ENCODE peak calls at places on chromosomes 2 and 18, in ten cellular contexts. I is spleen, R is K562, Q is ovary, N is transverse colon, C is tibial nerve, X is A549, E is erythroblast, H is HCT116, F is GM12892. S is an unnamed sample.

GRCh38 chr18:61992285-61992684 is 99.5 kb upstream of the RNF152 start:
- DNase-seq in X (no peak), C (no peak), E (no peak), Q (no peak), F (no peak), H (peak; percentile 35), N (no peak), I (no peak), R (no peak), S (no peak)

GRCh38 chr2:207692206-207693065 is 19.0 kb upstream of the CCNYL1 start:
- DNase-seq in C (no peak), R (peak; percentile 22), N (peak; percentile 58), I (no peak), H (peak; percentile 46), E (peak; percentile 68), Q (no peak), X (peak; percentile 74), F (peak; percentile 31), S (peak; percentile 38)

GRCh38 chr2:73700111-73700510 is 37.0 kb downstream of the TPRKB start:
- DNase-seq in F (no peak), E (no peak), C (no peak), X (no peak), R (no peak), I (no peak), H (no peak), N (peak; percentile 37), Q (no peak), S (no peak)

GRCh38 chr2:238942080-238942761 is 94.3 kb downstream of the TWIST2 start:
- DNase-seq in Q (no peak), I (peak; percentile 62), N (no peak), H (no peak), E (no peak), X (no peak), C (peak; percentile 8), F (no peak), R (no peak), S (no peak)

GRCh38 chr2:8849322-8849721 is 11.9 kb upstream of the KIDINS220 start:
- DNase-seq in Q (no peak), R (no peak), H (no peak), C (no peak), X (no peak), F (no peak), I (no peak), E (no peak), N (no peak), S (no peak)

GRCh38 chr2:24485191-24485590 is 5.9 kb upstream of the NCOA1 start:
- DNase-seq in R (no peak), C (no peak), Q (no peak), X (no peak), E (no peak), F (no peak), H (no peak), I (no peak), N (no peak), S (no peak)

GRCh38 chr2:140808816-140809215 is 1322.0 kb downstream of the LRP1B start:
- DNase-seq in N (no peak), F (no peak), X (peak; percentile 32), H (peak; percentile 31), E (no peak), R (no peak), Q (no peak), I (no peak), C (no peak), S (no peak)

GRCh38 chr2:19702267-19702666 is 199.5 kb downstream of the TTC32 start:
- DNase-seq in X (no peak), Q (no peak), H (no peak), C (no peak), I (no peak), R (no peak), E (no peak), N (no peak), F (no peak), S (no peak)

GRCh38 chr2:174787485-174788205 is 23.4 kb upstream of the CHRNA1 start:
- DNase-seq in C (no peak), E (no peak), I (no peak), R (no peak), N (no peak), Q (no peak), H (no peak), X (peak; percentile 41), F (no peak), S (peak; percentile 46)

GRCh38 chr2:168626610-168627009 is 170.5 kb downstream of the CERS6 start:
- DNase-seq in C (no peak), N (no peak), Q (no peak), R (no peak), I (no peak), E (no peak), F (no peak), H (no peak), X (no peak), S (no peak)

GRCh38 chr2:207418422-207418821 is 111.3 kb upstream of the CREB1 start:
- DNase-seq in C (no peak), F (no peak), I (no peak), R (no peak), E (peak; percentile 39), X (no peak), Q (no peak), N (no peak), H (no peak), S (no peak)

GRCh38 chr2:58432491-58433166 is 191.5 kb upstream of the FANCL start:
- DNase-seq in C (no peak), I (no peak), H (no peak), Q (no peak), E (no peak), X (no peak), R (no peak), N (no peak), F (no peak), S (no peak)
- TF ChIP-seq POLR2A in C (no peak), I (no peak), H (no peak), Q (no peak), E (no peak), X (no peak), R (no peak), N (no peak), F (no peak), S (no peak)

GRCh38 chr2:17521621-17522020 is 3.4 kb upstream of the RAD51AP2 start:
- DNase-seq in C (no peak), X (no peak), I (no peak), Q (no peak), N (no peak), F (no peak), R (no peak), H (no peak), E (no peak), S (no peak)

GRCh38 chr2:17520761-17521160 is 2.5 kb upstream of the RAD51AP2 start:
- DNase-seq in N (no peak), X (no peak), R (no peak), Q (no peak), C (no peak), F (no peak), I (no peak), H (no peak), E (no peak), S (no peak)

GRCh38 chr2:17517481-17518211 is 594 bp downstream of the RAD51AP2 start:
- DNase-seq in N (no peak), R (no peak), I (no peak), C (no peak), X (no peak), F (no peak), E (no peak), Q (no peak), H (no peak), S (no peak)

GRCh38 chr2:17515652-17516051 is 2.6 kb downstream of the RAD51AP2 start:
- DNase-seq in F (no peak), H (no peak), R (no peak), Q (no peak), C (no peak), I (no peak), E (no peak), N (no peak), X (no peak), S (no peak)

GRCh38 chr2:17518212-17519154 is at the start of gene RAD51AP2:
- DNase-seq in Q (peak; percentile 94), H (peak; percentile 75), F (peak; percentile 46), X (peak; percentile 66), R (peak; percentile 89), C (peak; percentile 66), E (peak; percentile 89), I (peak; percentile 73), N (peak; percentile 81), S (peak; percentile 44)
- TF ChIP-seq POLR2A in Q (no peak), H (no peak), F (peak; percentile 59), X (no peak), R (peak; percentile 80), C (no peak), E (no peak), I (no peak), N (no peak), S (peak; percentile 47)

DNA sequence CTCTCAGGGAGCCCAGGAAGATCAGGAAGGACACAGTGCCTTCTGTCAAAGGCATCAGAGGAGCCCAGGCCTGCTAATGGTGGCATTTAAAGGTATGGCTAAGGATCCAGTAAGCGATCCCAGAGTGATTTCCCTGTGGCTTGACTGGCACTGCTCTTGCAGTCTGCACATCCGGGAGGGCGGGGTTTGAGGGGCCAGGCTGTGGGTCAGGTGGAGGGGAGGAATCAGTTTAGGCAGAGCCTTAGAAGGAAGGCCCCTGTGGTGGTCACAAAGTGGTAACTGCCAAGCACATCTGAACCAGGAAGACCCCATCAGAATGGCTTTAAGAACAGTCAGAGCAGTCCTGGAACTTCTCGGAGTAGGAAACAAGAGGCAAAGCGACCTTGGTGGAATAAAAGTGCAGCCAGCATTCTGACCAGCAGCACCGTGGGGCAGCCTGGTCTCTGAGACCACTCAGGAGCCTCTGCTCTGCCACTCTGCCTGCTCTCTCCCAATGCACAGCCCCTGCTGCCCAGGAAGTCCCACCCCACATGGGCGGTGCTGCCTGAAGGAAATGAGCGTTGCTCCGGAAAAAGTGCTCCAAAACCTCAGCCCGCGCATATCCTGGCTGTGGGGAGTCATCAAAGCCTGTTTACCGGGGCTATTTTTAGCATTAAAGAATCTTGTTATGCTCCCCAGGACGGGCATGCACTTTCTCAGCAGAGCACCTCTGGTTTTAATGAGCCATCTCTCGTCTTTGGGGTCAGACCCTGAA is 54.4 kb downstream of the EPAS1 start:
- DNase-seq in R (no peak), Q (no peak), I (peak; percentile 91), E (no peak), N (peak; percentile 54), X (no peak), C (no peak), H (no peak), F (no peak), S (no peak)
- TF ChIP-seq POLR2A in R (no peak), Q (no peak), I (no peak), E (no peak), N (no peak), X (no peak), C (no peak), H (no peak), F (no peak), S (no peak)

DNA sequence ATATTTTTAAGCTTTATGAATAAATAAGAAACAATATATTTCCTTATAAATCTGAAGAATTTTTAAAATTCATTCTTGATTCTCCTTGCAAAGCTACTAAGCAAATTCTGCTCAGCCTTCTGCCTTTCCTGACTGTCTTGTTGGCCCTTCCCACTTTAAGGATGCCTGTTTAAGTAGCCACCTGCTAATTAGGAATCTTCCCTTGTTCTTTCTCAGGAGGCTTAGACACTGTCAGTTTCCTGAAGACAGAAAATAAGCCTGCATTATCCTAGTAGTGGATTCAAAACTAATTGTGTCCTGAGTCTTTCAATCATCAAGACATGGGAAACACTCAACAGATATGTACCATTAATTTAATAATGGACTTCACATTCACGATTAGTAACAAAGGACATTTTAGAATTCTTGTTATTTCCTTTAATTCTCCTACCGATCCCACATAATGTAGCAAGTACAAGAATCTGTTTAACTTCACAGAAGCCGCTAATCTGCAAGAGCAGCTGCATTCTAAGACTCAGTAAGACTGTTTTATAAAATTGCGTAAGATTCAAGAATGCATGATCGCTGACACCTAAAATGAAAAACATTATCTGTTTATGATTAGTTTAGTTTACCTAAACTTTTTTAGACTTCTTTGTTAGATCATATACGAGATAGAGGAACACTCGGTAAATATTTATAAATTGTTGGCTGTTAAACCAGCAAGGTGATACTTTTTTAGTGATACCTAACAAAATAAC is 445.4 kb upstream of the DSEL start:
- DNase-seq in F (no peak), H (no peak), R (no peak), N (no peak), C (no peak), E (no peak), Q (no peak), I (no peak), X (no peak), S (no peak)
- TF ChIP-seq POLR2A in F (no peak), H (no peak), R (no peak), N (no peak), C (no peak), E (no peak), Q (no peak), I (no peak), X (no peak), S (no peak)